ENCODE peak calls at places on chromosomes 6 and 20, in four cellular contexts. L is fibroblast of lung, D is astrocyte of the spinal cord, Q is coronary artery. W is an unnamed sample.

GRCh38 chr20:6829510-6830116 is 62.1 kb downstream of the BMP2 start:
- DNase-seq in Q (no peak), D (no peak), L (peak; percentile 5), W (peak; percentile 13)

GRCh38 chr20:31869673-31869941 is 720 bp downstream of the DUSP15 start:
- DNase-seq in D (no peak), L (no peak), Q (no peak), W (no peak)

GRCh38 chr6:162467679-162468078 is 259.9 kb downstream of the PRKN start:
- DNase-seq in L (no peak), Q (no peak), D (no peak), W (no peak)

GRCh38 chr6:128807577-128807976 is 75.4 kb upstream of the LAMA2 start:
- DNase-seq in Q (no peak), D (peak; percentile 74), L (peak; percentile 76), W (peak; percentile 78)

GRCh38 chr6:40779399-40779798 is 192.2 kb upstream of the LRFN2 start:
- DNase-seq in L (peak; percentile 38), D (peak; percentile 50), Q (no peak), W (peak; percentile 30)

GRCh38 chr6:104704191-104704590 is 155.5 kb downstream of the HACE1 start:
- DNase-seq in L (no peak), D (peak; percentile 25), Q (no peak), W (peak; percentile 28)

GRCh38 chr6:158958504-158959386 is 41.3 kb downstream of the RSPH3 start:
- DNase-seq in Q (no peak), D (no peak), L (no peak), W (no peak)

GRCh38 chr20:13654463-13655023 is 15.8 kb upstream of the TASP1 start:
- DNase-seq in L (no peak), Q (no peak), D (no peak), W (no peak)

GRCh38 chr6:31791324-31792089 is 4.0 kb downstream of the VARS1 start:
- DNase-seq in Q (peak; percentile 70), D (peak; percentile 37), L (peak; percentile 54), W (peak; percentile 60)

GRCh38 chr6:83861077-83861476 is 1.6 kb downstream of the CYB5R4 start:
- DNase-seq in D (no peak), L (no peak), Q (no peak), W (no peak)

GRCh38 chr6:40953486-40953885 is 85.5 kb downstream of the UNC5CL start:
- DNase-seq in D (no peak), L (no peak), Q (no peak), W (peak; percentile 30)

GRCh38 chr20:44810391-44811149 is at the start of gene RIMS4:
- DNase-seq in Q (peak; percentile 12), D (no peak), L (no peak), W (no peak)

GRCh38 chr6:146028250-146028789 is 542 bp upstream of the GRM1 start:
- DNase-seq in Q (no peak), D (peak; percentile 63), L (peak; percentile 51), W (peak; percentile 67)

GRCh38 chr6:20948531-20948930 is 414.3 kb downstream of the CDKAL1 start:
- DNase-seq in D (no peak), L (no peak), Q (no peak), W (no peak)

GRCh38 chr6:113630738-113631535 is 226.2 kb upstream of the MARCKS start:
- DNase-seq in D (peak; percentile 56), Q (no peak), L (peak; percentile 35), W (peak; percentile 85)

GRCh38 chr6:21738180-21739094 is 144.9 kb downstream of the SOX4 start:
- DNase-seq in Q (no peak), D (peak; percentile 33), L (no peak), W (no peak)

GRCh38 chr6:101001012-101001411 is 119.9 kb upstream of the ASCC3 start:
- DNase-seq in D (no peak), Q (no peak), L (no peak), W (peak; percentile 19)

GRCh38 chr6:111711476-111711875 is 105.8 kb upstream of the TRAF3IP2 start:
- DNase-seq in Q (no peak), D (no peak), L (no peak), W (no peak)

GRCh38 chr6:127185410-127185809 is 66.9 kb downstream of the RSPO3 start:
- DNase-seq in Q (no peak), D (no peak), L (no peak), W (no peak)

GRCh38 chr6:71383891-71384489 is 95.4 kb downstream of the OGFRL1 start:
- DNase-seq in Q (no peak), D (peak; percentile 80), L (peak; percentile 81), W (peak; percentile 82)

GRCh38 chr6:133888931-133889556 is at the start of gene TCF21:
- DNase-seq in L (peak; percentile 91), Q (peak; percentile 81), D (peak; percentile 59), W (peak; percentile 83)

GRCh38 chr6:82247634-82248232 is at the start of gene IBTK:
- DNase-seq in D (peak; percentile 94), L (peak; percentile 95), Q (peak; percentile 98), W (peak; percentile 94)

GRCh38 chr6:168616807-168617756 is 176.1 kb downstream of the SMOC2 start:
- DNase-seq in D (no peak), L (no peak), Q (no peak), W (no peak)

GRCh38 chr6:35737413-35738211 is 780 bp downstream of the ARMC12 start:
- DNase-seq in L (peak; percentile 94), D (peak; percentile 83), Q (no peak), W (peak; percentile 93)

GRCh38 chr6:139250296-139251274 is 41.2 kb downstream of the TXLNB start:
- DNase-seq in Q (no peak), D (peak; percentile 47), L (peak; percentile 49), W (peak; percentile 59)

GRCh38 chr6:149962461-149963211 is 1.1 kb upstream of the ULBP1 start:
- DNase-seq in D (no peak), Q (peak; percentile 70), L (no peak), W (no peak)

GRCh38 chr6:14796974-14797762 is 448.7 kb upstream of the JARID2 start:
- DNase-seq in L (peak; percentile 82), Q (no peak), D (no peak), W (peak; percentile 18)

GRCh38 chr6:18323935-18324707 is 59.8 kb upstream of the DEK start:
- DNase-seq in Q (no peak), D (peak; percentile 58), L (peak; percentile 68), W (peak; percentile 68)

GRCh38 chr6:124854338-124854922 is 107.8 kb upstream of the RNF217 start:
- DNase-seq in D (peak; percentile 8), L (peak; percentile 34), Q (no peak), W (peak; percentile 13)
- TF ChIP-seq CTCF in D (peak; percentile 11), L (no peak), Q (no peak), W (peak; percentile 25)

GRCh38 chr6:169904051-169904922 is 152.9 kb downstream of the ERMARD start:
- DNase-seq in L (no peak), Q (no peak), D (no peak), W (no peak)

GRCh38 chr6:169902604-169903003 is 151.2 kb downstream of the ERMARD start:
- DNase-seq in L (no peak), D (no peak), Q (no peak), W (no peak)

GRCh38 chr6:169899481-169900145 is 148.2 kb downstream of the ERMARD start:
- DNase-seq in L (no peak), D (no peak), Q (no peak), W (no peak)

GRCh38 chr6:169903122-169903521 is 151.7 kb downstream of the ERMARD start:
- DNase-seq in L (no peak), Q (no peak), D (no peak), W (no peak)

GRCh38 chr6:169902070-169902469 is 150.6 kb downstream of the ERMARD start:
- DNase-seq in L (no peak), D (no peak), Q (no peak), W (no peak)
- H3K4me3 ChIP-seq in L (no peak overlapping the region), D (no peak overlapping the region), Q (no peak overlapping the region), W (no peak overlapping the region)

DNA sequence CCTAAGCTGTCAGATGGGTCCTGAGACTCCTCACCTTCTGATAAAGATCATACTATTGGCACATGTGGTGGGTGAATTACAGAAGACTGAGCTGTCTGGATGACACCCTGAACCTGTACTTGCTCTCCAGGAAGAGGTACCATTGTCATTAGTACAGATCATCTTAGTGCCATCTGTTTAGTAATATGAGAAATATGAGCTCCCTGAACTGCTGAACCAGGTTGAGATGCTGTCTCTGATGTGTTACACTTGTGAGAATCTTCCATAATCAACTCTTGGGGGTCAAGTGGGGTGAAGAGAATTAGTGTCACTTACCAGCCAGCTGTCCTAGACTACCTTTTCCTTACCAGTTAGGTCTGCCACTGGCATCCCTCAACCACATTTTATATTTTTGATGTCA is 531.0 kb downstream of the EPHA7 start:
- DNase-seq in D (no peak), L (no peak), Q (no peak), W (no peak)
- TF ChIP-seq CTCF in D (no peak), L (no peak), Q (no peak), W (no peak)

GRCh38 chr6:34223381-34223963 is 13.2 kb upstream of the HMGA1 start:
- DNase-seq in Q (no peak), L (no peak), D (no peak), W (no peak)
- H3K4me3 ChIP-seq in Q (peak overlapping the region; percentile 84), L (peak overlapping the region; percentile 17), D (peak overlapping the region; percentile 2), W (peak overlapping the region; percentile 36)

GRCh38 chr20:60931691-60932090 is 320.4 kb upstream of the CDH4 start:
- DNase-seq in D (no peak), Q (no peak), L (no peak), W (no peak)

GRCh38 chr20:60930023-60930790 is 321.9 kb upstream of the CDH4 start:
- DNase-seq in L (no peak), Q (no peak), D (no peak), W (no peak)

GRCh38 chr20:60937581-60937980 is 314.5 kb upstream of the CDH4 start:
- DNase-seq in L (no peak), Q (no peak), D (no peak), W (no peak)

GRCh38 chr20:60934724-60935123 is 317.3 kb upstream of the CDH4 start:
- DNase-seq in D (no peak), L (no peak), Q (no peak), W (no peak)

DNA sequence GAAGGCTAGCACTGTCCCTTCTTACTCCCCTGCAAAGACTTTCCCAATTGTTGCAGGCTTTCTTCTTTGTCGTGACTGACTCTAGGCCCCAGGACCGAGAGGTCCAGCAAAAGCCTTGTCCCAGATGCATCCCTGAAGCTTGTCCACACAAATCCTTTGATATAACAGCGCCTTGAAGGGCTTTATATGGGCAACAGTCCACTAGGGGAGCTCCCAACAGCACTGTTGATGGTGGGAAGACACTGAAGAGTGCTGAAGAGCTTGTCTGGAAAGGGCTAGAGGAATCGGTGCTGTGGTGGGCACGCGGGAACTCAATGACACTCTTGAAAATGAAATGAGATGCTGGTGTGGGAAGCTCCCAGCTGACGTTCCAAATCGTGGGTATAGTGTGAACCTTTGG is 316.1 kb upstream of the CDH4 start:
- DNase-seq in Q (no peak), D (no peak), L (no peak), W (no peak)
- TF ChIP-seq CTCF in Q (no peak), D (no peak), L (no peak), W (no peak)

DNA sequence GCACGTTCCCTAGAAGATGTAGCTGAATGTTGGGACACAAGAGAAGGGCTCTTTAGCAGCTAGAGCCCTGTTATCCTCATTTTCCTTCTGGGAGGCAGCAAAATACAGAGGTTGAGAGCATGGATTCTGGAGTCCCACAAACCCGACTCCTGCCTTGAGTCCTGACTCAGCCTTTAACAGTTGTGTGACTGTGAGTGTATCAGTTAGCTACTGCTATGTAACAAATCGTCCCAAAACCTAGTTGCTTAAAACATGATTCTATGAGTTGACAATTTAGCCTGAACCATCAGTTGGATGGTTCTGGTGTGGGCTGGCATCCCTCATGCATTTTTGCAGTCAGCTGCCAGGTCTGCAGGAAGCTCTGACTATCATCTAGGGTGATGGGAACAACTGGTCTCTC is 54.6 kb downstream of the RBM38 start:
- DNase-seq in Q (no peak), D (no peak), L (no peak), W (no peak)
- H3K4me3 ChIP-seq in Q (no peak overlapping the region), D (no peak overlapping the region), L (no peak overlapping the region), W (no peak overlapping the region)